ENCODE peak calls at places on chromosome 13, in ten cellular contexts. One of them, this sample, is unnamed.
A peak's percentile ranks its signal among the peaks of the same experiment; 100 is the strongest.

GRCh38 chr13:24152292-24153214 is 8.0 kb upstream of the SPATA13 start:
- DNase-seq in Calu3: no peak
- DNase-seq in kidney: no peak
- DNase-seq in right atrium auricular region: no peak
- DNase-seq in thoracic aorta: no peak
- DNase-seq in psoas muscle: no peak
- DNase-seq in cardiac fibroblast: no peak
- DNase-seq in mucosa of descending colon: no peak
- DNase-seq in heart right ventricle: no peak
- DNase-seq in GM06990: no peak
- DNase-seq in this sample: no peak

GRCh38 chr13:103066991-103067390 is 774 bp upstream of the SLC10A2 start:
- DNase-seq in Calu3: no peak
- DNase-seq in kidney: no peak
- DNase-seq in right atrium auricular region: no peak
- DNase-seq in thoracic aorta: no peak
- DNase-seq in psoas muscle: no peak
- DNase-seq in cardiac fibroblast: no peak
- DNase-seq in mucosa of descending colon: no peak
- DNase-seq in heart right ventricle: no peak
- DNase-seq in GM06990: no peak
- DNase-seq in this sample: no peak

GRCh38 chr13:53272873-53273272 is 244.3 kb downstream of the OLFM4 start:
- DNase-seq in Calu3: no peak
- DNase-seq in kidney: no peak
- DNase-seq in right atrium auricular region: no peak
- DNase-seq in thoracic aorta: no peak
- DNase-seq in psoas muscle: no peak
- DNase-seq in cardiac fibroblast: no peak
- DNase-seq in mucosa of descending colon: no peak
- DNase-seq in heart right ventricle: no peak
- DNase-seq in GM06990: no peak
- DNase-seq in this sample: no peak

GRCh38 chr13:47798906-47799305 is 202.2 kb downstream of the SUCLA2 start:
- DNase-seq in Calu3: no peak
- DNase-seq in kidney: no peak
- DNase-seq in right atrium auricular region: no peak
- DNase-seq in thoracic aorta: no peak
- DNase-seq in psoas muscle: no peak
- DNase-seq in cardiac fibroblast: peak; percentile 51
- DNase-seq in mucosa of descending colon: no peak
- DNase-seq in heart right ventricle: no peak
- DNase-seq in GM06990: no peak
- DNase-seq in this sample: peak; percentile 24

GRCh38 chr13:28620011-28620830 is 38.7 kb upstream of the POMP start:
- DNase-seq in Calu3: no peak
- DNase-seq in kidney: no peak
- DNase-seq in right atrium auricular region: no peak
- DNase-seq in thoracic aorta: no peak
- DNase-seq in psoas muscle: no peak
- DNase-seq in cardiac fibroblast: no peak
- DNase-seq in mucosa of descending colon: no peak
- DNase-seq in heart right ventricle: no peak
- DNase-seq in GM06990: no peak
- DNase-seq in this sample: no peak

GRCh38 chr13:63307239-63307638 is 1891.6 kb upstream of the PCDH20 start:
- DNase-seq in Calu3: no peak
- DNase-seq in kidney: no peak
- DNase-seq in right atrium auricular region: no peak
- DNase-seq in thoracic aorta: no peak
- DNase-seq in psoas muscle: no peak
- DNase-seq in cardiac fibroblast: no peak
- DNase-seq in mucosa of descending colon: no peak
- DNase-seq in heart right ventricle: no peak
- DNase-seq in GM06990: no peak
- DNase-seq in this sample: no peak

GRCh38 chr13:62040806-62041205 is 625.2 kb upstream of the PCDH20 start:
- DNase-seq in Calu3: no peak
- DNase-seq in kidney: no peak
- DNase-seq in right atrium auricular region: no peak
- DNase-seq in thoracic aorta: no peak
- DNase-seq in psoas muscle: no peak
- DNase-seq in cardiac fibroblast: no peak
- DNase-seq in mucosa of descending colon: no peak
- DNase-seq in heart right ventricle: no peak
- DNase-seq in GM06990: no peak
- DNase-seq in this sample: no peak

GRCh38 chr13:73045036-73045435 is 13.8 kb upstream of the KLF5 start:
- DNase-seq in Calu3: no peak
- DNase-seq in kidney: no peak
- DNase-seq in right atrium auricular region: no peak
- DNase-seq in thoracic aorta: no peak
- DNase-seq in psoas muscle: no peak
- DNase-seq in cardiac fibroblast: no peak
- DNase-seq in mucosa of descending colon: no peak
- DNase-seq in heart right ventricle: no peak
- DNase-seq in GM06990: no peak
- DNase-seq in this sample: no peak

GRCh38 chr13:98475521-98475920 is 101.4 kb downstream of the STK24 start:
- DNase-seq in Calu3: peak; percentile 25
- DNase-seq in kidney: peak; percentile 70
- DNase-seq in right atrium auricular region: no peak
- DNase-seq in thoracic aorta: no peak
- DNase-seq in psoas muscle: no peak
- DNase-seq in cardiac fibroblast: peak; percentile 15
- DNase-seq in mucosa of descending colon: no peak
- DNase-seq in heart right ventricle: no peak
- DNase-seq in GM06990: no peak
- DNase-seq in this sample: no peak

GRCh38 chr13:110023729-110024645 is 237.6 kb upstream of the IRS2 start:
- DNase-seq in Calu3: no peak
- DNase-seq in kidney: no peak
- DNase-seq in right atrium auricular region: no peak
- DNase-seq in thoracic aorta: peak; percentile 22
- DNase-seq in psoas muscle: no peak
- DNase-seq in cardiac fibroblast: peak; percentile 89
- DNase-seq in mucosa of descending colon: no peak
- DNase-seq in heart right ventricle: peak; percentile 29
- DNase-seq in GM06990: no peak
- DNase-seq in this sample: no peak

GRCh38 chr13:67964091-67964490 is 734.0 kb upstream of the PCDH9 start:
- DNase-seq in Calu3: no peak
- DNase-seq in kidney: no peak
- DNase-seq in right atrium auricular region: no peak
- DNase-seq in thoracic aorta: no peak
- DNase-seq in psoas muscle: no peak
- DNase-seq in cardiac fibroblast: no peak
- DNase-seq in mucosa of descending colon: no peak
- DNase-seq in heart right ventricle: no peak
- DNase-seq in GM06990: no peak
- DNase-seq in this sample: no peak

GRCh38 chr13:51589793-51590192 is 5.5 kb downstream of the WDFY2 start:
- DNase-seq in Calu3: no peak
- DNase-seq in kidney: no peak
- DNase-seq in right atrium auricular region: no peak
- DNase-seq in thoracic aorta: no peak
- DNase-seq in psoas muscle: no peak
- DNase-seq in cardiac fibroblast: no peak
- DNase-seq in mucosa of descending colon: no peak
- DNase-seq in heart right ventricle: no peak
- DNase-seq in GM06990: no peak
- DNase-seq in this sample: no peak

GRCh38 chr13:51588406-51588949 is 4.2 kb downstream of the WDFY2 start:
- DNase-seq in Calu3: no peak
- DNase-seq in kidney: no peak
- DNase-seq in right atrium auricular region: no peak
- DNase-seq in thoracic aorta: no peak
- DNase-seq in psoas muscle: no peak
- DNase-seq in cardiac fibroblast: no peak
- DNase-seq in mucosa of descending colon: no peak
- DNase-seq in heart right ventricle: no peak
- DNase-seq in GM06990: no peak
- DNase-seq in this sample: no peak

GRCh38 chr13:51594432-51594831 is 10.2 kb downstream of the WDFY2 start:
- DNase-seq in Calu3: no peak
- DNase-seq in kidney: no peak
- DNase-seq in right atrium auricular region: no peak
- DNase-seq in thoracic aorta: no peak
- DNase-seq in psoas muscle: no peak
- DNase-seq in cardiac fibroblast: no peak
- DNase-seq in mucosa of descending colon: no peak
- DNase-seq in heart right ventricle: no peak
- DNase-seq in GM06990: no peak
- DNase-seq in this sample: no peak

GRCh38 chr13:51590231-51590630 is 6.0 kb downstream of the WDFY2 start:
- DNase-seq in Calu3: no peak
- DNase-seq in kidney: no peak
- DNase-seq in right atrium auricular region: no peak
- DNase-seq in thoracic aorta: no peak
- DNase-seq in psoas muscle: no peak
- DNase-seq in cardiac fibroblast: no peak
- DNase-seq in mucosa of descending colon: no peak
- DNase-seq in heart right ventricle: no peak
- DNase-seq in GM06990: no peak
- DNase-seq in this sample: no peak

GRCh38 chr13:51590966-51591627 is 6.8 kb downstream of the WDFY2 start:
- DNase-seq in Calu3: no peak
- DNase-seq in kidney: no peak
- DNase-seq in right atrium auricular region: no peak
- DNase-seq in thoracic aorta: no peak
- DNase-seq in psoas muscle: no peak
- DNase-seq in cardiac fibroblast: peak; percentile 97
- DNase-seq in mucosa of descending colon: no peak
- DNase-seq in heart right ventricle: peak; percentile 30
- DNase-seq in GM06990: no peak
- DNase-seq in this sample: no peak
- TF ChIP-seq CTCF in Calu3: no peak
- TF ChIP-seq CTCF in kidney: no peak
- TF ChIP-seq CTCF in right atrium auricular region: no peak
- TF ChIP-seq CTCF in thoracic aorta: no peak
- TF ChIP-seq CTCF in psoas muscle: no peak
- TF ChIP-seq CTCF in cardiac fibroblast: no peak
- TF ChIP-seq CTCF in mucosa of descending colon: no peak
- TF ChIP-seq CTCF in heart right ventricle: no peak
- TF ChIP-seq CTCF in GM06990: no peak
- TF ChIP-seq CTCF in this sample: no peak

GRCh38 chr13:91405240-91405639 is 6.8 kb downstream of the GPC5 start:
- DNase-seq in Calu3: no peak
- DNase-seq in kidney: no peak
- DNase-seq in right atrium auricular region: no peak
- DNase-seq in thoracic aorta: no peak
- DNase-seq in psoas muscle: no peak
- DNase-seq in cardiac fibroblast: no peak
- DNase-seq in mucosa of descending colon: no peak
- DNase-seq in heart right ventricle: no peak
- DNase-seq in GM06990: no peak
- DNase-seq in this sample: no peak

GRCh38 chr13:91401916-91402315 is 3.5 kb downstream of the GPC5 start:
- DNase-seq in Calu3: no peak
- DNase-seq in kidney: no peak
- DNase-seq in right atrium auricular region: no peak
- DNase-seq in thoracic aorta: no peak
- DNase-seq in psoas muscle: no peak
- DNase-seq in cardiac fibroblast: no peak
- DNase-seq in mucosa of descending colon: no peak
- DNase-seq in heart right ventricle: no peak
- DNase-seq in GM06990: no peak
- DNase-seq in this sample: no peak

GRCh38 chr13:91409661-91410060 is 11.2 kb downstream of the GPC5 start:
- DNase-seq in Calu3: no peak
- DNase-seq in kidney: no peak
- DNase-seq in right atrium auricular region: no peak
- DNase-seq in thoracic aorta: no peak
- DNase-seq in psoas muscle: no peak
- DNase-seq in cardiac fibroblast: no peak
- DNase-seq in mucosa of descending colon: no peak
- DNase-seq in heart right ventricle: no peak
- DNase-seq in GM06990: no peak
- DNase-seq in this sample: no peak

DNA sequence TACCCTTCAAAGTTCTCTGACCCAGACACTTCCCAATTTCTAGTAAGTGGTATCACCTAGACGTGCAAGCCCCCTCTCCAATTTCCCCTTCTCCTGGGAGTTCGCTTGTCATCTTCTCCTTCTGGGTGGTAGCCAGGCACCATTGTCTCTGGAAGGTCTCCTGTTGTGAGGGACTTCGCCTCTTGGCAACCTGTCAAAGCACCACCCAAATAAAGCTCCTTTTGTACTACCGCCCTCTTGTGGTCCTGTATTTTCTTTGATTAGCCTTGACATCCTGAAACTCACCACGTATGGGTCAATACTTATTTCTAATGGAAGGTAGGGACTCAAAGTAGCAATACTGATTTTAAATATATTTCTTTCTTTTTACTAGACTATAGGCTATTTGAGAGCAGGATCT is 8.2 kb downstream of the GPC5 start:
- DNase-seq in Calu3: peak; percentile 22
- DNase-seq in kidney: no peak
- DNase-seq in right atrium auricular region: no peak
- DNase-seq in thoracic aorta: no peak
- DNase-seq in psoas muscle: no peak
- DNase-seq in cardiac fibroblast: peak; percentile 57
- DNase-seq in mucosa of descending colon: no peak
- DNase-seq in heart right ventricle: no peak
- DNase-seq in GM06990: peak; percentile 28
- DNase-seq in this sample: no peak
- TF ChIP-seq CTCF in Calu3: no peak
- TF ChIP-seq CTCF in kidney: peak; percentile 6
- TF ChIP-seq CTCF in right atrium auricular region: peak; percentile 45
- TF ChIP-seq CTCF in thoracic aorta: no peak
- TF ChIP-seq CTCF in psoas muscle: peak; percentile 30
- TF ChIP-seq CTCF in cardiac fibroblast: peak; percentile 55
- TF ChIP-seq CTCF in mucosa of descending colon: no peak
- TF ChIP-seq CTCF in heart right ventricle: no peak
- TF ChIP-seq CTCF in GM06990: peak; percentile 67
- TF ChIP-seq CTCF in this sample: peak; percentile 62

GRCh38 chr13:96967248-96967745 is 27.0 kb downstream of the OXGR1 start:
- DNase-seq in Calu3: no peak
- DNase-seq in kidney: no peak
- DNase-seq in right atrium auricular region: no peak
- DNase-seq in thoracic aorta: no peak
- DNase-seq in psoas muscle: no peak
- DNase-seq in cardiac fibroblast: no peak
- DNase-seq in mucosa of descending colon: no peak
- DNase-seq in heart right ventricle: no peak
- DNase-seq in GM06990: no peak
- DNase-seq in this sample: no peak
- TF ChIP-seq CTCF in Calu3: no peak
- TF ChIP-seq CTCF in kidney: no peak
- TF ChIP-seq CTCF in right atrium auricular region: no peak
- TF ChIP-seq CTCF in thoracic aorta: no peak
- TF ChIP-seq CTCF in psoas muscle: no peak
- TF ChIP-seq CTCF in cardiac fibroblast: no peak
- TF ChIP-seq CTCF in mucosa of descending colon: no peak
- TF ChIP-seq CTCF in heart right ventricle: no peak
- TF ChIP-seq CTCF in GM06990: no peak
- TF ChIP-seq CTCF in this sample: no peak

DNA sequence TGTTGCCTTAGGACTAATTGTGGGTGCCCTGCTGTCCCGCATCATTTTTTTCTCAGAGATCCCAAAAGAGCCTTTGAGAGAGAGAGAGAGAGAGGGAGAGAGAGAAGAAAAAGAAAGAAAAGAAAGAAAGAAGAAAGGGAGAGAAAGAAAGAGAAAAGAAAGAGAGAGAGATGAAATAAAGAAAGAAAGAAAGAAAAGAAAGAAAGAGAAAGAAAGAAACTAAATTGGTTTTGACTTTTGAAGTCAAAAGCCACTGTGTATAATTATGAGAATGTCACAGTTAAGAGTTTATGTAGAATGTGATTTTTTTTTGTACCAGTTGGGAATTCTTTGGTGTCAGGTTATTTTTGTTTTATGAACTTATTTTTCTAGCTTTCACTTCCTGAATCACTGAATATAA is 43.4 kb upstream of the AKAP11 start:
- DNase-seq in Calu3: no peak
- DNase-seq in kidney: no peak
- DNase-seq in right atrium auricular region: no peak
- DNase-seq in thoracic aorta: no peak
- DNase-seq in psoas muscle: no peak
- DNase-seq in cardiac fibroblast: no peak
- DNase-seq in mucosa of descending colon: no peak
- DNase-seq in heart right ventricle: no peak
- DNase-seq in GM06990: no peak
- DNase-seq in this sample: no peak
- TF ChIP-seq CTCF in Calu3: no peak
- TF ChIP-seq CTCF in kidney: no peak
- TF ChIP-seq CTCF in right atrium auricular region: no peak
- TF ChIP-seq CTCF in thoracic aorta: no peak
- TF ChIP-seq CTCF in psoas muscle: no peak
- TF ChIP-seq CTCF in cardiac fibroblast: no peak
- TF ChIP-seq CTCF in mucosa of descending colon: no peak
- TF ChIP-seq CTCF in heart right ventricle: no peak
- TF ChIP-seq CTCF in GM06990: no peak
- TF ChIP-seq CTCF in this sample: no peak

This sample was measured in astrocyte of the cerebellum.